ENCODE peak calls at places on chromosomes 1 and 21, in nine cellular contexts. I is NCI-H1105; W is brain microvascular endothelial cell; G is EL; C is stomach; F is T-cell; S is nucleus accumbens; B is kidney; Z is stimulated activated CD4-positive, alpha-beta T cell treated with anti-CD3 and anti-CD28 coated beads, Interleukin-2, amount 100 ng/mL, for 24 hours. T is an unnamed sample.

GRCh38 chr1:37620707-37621106 is 14.0 kb downstream of the RSPO1 start:
- DNase-seq in I (no peak), W (no peak), G (no peak), C (no peak), F (no peak), S (no peak), B (no peak), Z (no peak), T (no peak)

GRCh38 chr1:243903904-243904303 is 53.9 kb upstream of the AKT3 start:
- DNase-seq in I (no peak), W (no peak), G (no peak), C (no peak), F (no peak), S (no peak), B (no peak), Z (no peak), T (no peak)

GRCh38 chr1:221303623-221304022 is 424.4 kb downstream of the HLX start:
- DNase-seq in I (no peak), W (no peak), G (no peak), C (no peak), F (no peak), S (no peak), B (no peak), Z (no peak), T (no peak)

GRCh38 chr1:4219826-4220225 is 319.8 kb upstream of the C1orf174 start:
- DNase-seq in I (no peak), W (no peak), G (no peak), C (no peak), F (no peak), S (no peak), B (no peak), Z (no peak), T (no peak)

GRCh38 chr21:36347962-36348328 is 27.9 kb downstream of the MORC3 start:
- DNase-seq in I (no peak), W (no peak), G (peak), C (no peak), F (no peak), S (no peak), B (no peak), Z (no peak), T (no peak)

GRCh38 chr1:239952348-239953307 is 139.1 kb upstream of the FMN2 start:
- DNase-seq in I (no peak), W (peak), G (peak), C (no peak), F (no peak), S (no peak), B (peak), Z (peak), T (peak)

GRCh38 chr1:159800177-159800935 is 1.8 kb upstream of the FCRL6 start:
- DNase-seq in I (no peak), W (no peak), G (peak), C (no peak), F (peak), S (no peak), B (no peak), Z (no peak), T (no peak)

GRCh38 chr1:10553124-10553523 is 78.4 kb downstream of the PEX14 start:
- DNase-seq in I (no peak), W (no peak), G (no peak), C (no peak), F (no peak), S (no peak), B (no peak), Z (no peak), T (no peak)

GRCh38 chr21:36909901-36910561 is 56.4 kb downstream of the HLCS start:
- DNase-seq in I (no peak), W (peak), G (peak), C (no peak), F (no peak), S (no peak), B (no peak), Z (no peak), T (no peak)

GRCh38 chr1:151989131-151989868 is 4.4 kb downstream of the S100A10 start:
- DNase-seq in I (no peak), W (peak), G (peak), C (peak), F (peak), S (no peak), B (peak), Z (peak), T (no peak)

GRCh38 chr21:44423941-44424607 is 31.2 kb upstream of the LRRC3 start:
- DNase-seq in I (no peak), W (no peak), G (no peak), C (no peak), F (no peak), S (no peak), B (peak), Z (no peak), T (no peak)

T was measured in mesendoderm.